ENCODE peak calls at places on chromosomes 12 and 14, in nine cellular contexts. J is CD8-positive, alpha-beta T cell; A is brain microvascular endothelial cell; N is GM23338; W is neural progenitor cell; Z is stomach; S is Caco-2; K is kidney; M is mammary epithelial cell. F is an unnamed sample.
A peak's percentile ranks its signal among the peaks of the same experiment; 100 is the strongest.

GRCh38 chr14:39025810-39026627 is 77.0 kb downstream of the SEC23A start:
- DNase-seq in A (peak; percentile 48), M (no peak), N (no peak), J (no peak), W (no peak), S (peak; percentile 53), K (no peak), Z (no peak), F (no peak)

GRCh38 chr12:52896190-52897100 is 8.4 kb downstream of the KRT8 start:
- DNase-seq in M (no peak), N (no peak), W (no peak), K (no peak), A (no peak), Z (no peak), S (peak; percentile 85), J (no peak), F (no peak)

GRCh38 chr12:14554281-14555008 is 13.2 kb downstream of the PLBD1 start:
- DNase-seq in S (no peak), Z (peak; percentile 92), K (peak; percentile 94), N (no peak), J (no peak), M (peak; percentile 16), A (peak; percentile 1), W (no peak), F (peak; percentile 28)

GRCh38 chr12:89256060-89256459 is 96.2 kb downstream of the DUSP6 start:
- DNase-seq in Z (no peak), M (no peak), N (no peak), W (no peak), J (no peak), A (no peak), K (no peak), S (no peak), F (no peak)

GRCh38 chr12:95658386-95658785 is 107.1 kb upstream of the USP44 start:
- DNase-seq in A (no peak), N (no peak), M (no peak), Z (no peak), K (no peak), J (no peak), W (no peak), S (no peak), F (no peak)

GRCh38 chr14:65096323-65097089 is 5.8 kb downstream of the MAX start:
- DNase-seq in N (no peak), J (no peak), A (peak; percentile 31), W (no peak), M (peak; percentile 43), Z (peak; percentile 35), K (no peak), S (no peak), F (no peak)

GRCh38 chr14:93970967-93971634 is 5.3 kb downstream of the ASB2 start:
- DNase-seq in W (no peak), N (no peak), M (no peak), S (no peak), Z (peak; percentile 50), K (no peak), J (no peak), A (no peak), F (no peak)

GRCh38 chr12:6494968-6495367 is 1.1 kb downstream of the NCAPD2 start:
- DNase-seq in Z (no peak), K (no peak), S (no peak), M (peak; percentile 25), J (no peak), N (no peak), W (no peak), A (no peak), F (no peak)

GRCh38 chr14:100669011-100669412 is 57.7 kb upstream of the DLK1 start:
- DNase-seq in K (peak; percentile 55), N (no peak), S (no peak), W (no peak), M (no peak), Z (no peak), J (no peak), A (no peak), F (no peak)

GRCh38 chr14:99732436-99733220 is 48.5 kb downstream of the CYP46A1 start:
- DNase-seq in K (peak; percentile 76), A (no peak), M (no peak), W (no peak), Z (no peak), N (no peak), J (no peak), S (peak; percentile 23), F (peak; percentile 41)

GRCh38 chr12:29983917-29984316 is 200.2 kb upstream of the TMTC1 start:
- DNase-seq in K (no peak), A (no peak), W (no peak), N (no peak), M (no peak), J (no peak), S (no peak), Z (no peak), F (no peak)

GRCh38 chr14:87139299-87139698 is 853.7 kb downstream of the GALC start:
- DNase-seq in M (peak; percentile 69), J (no peak), N (no peak), S (no peak), K (no peak), W (no peak), A (no peak), Z (no peak), F (no peak)

GRCh38 chr12:11877869-11878780 is 192.6 kb upstream of the BCL2L14 start:
- DNase-seq in Z (peak; percentile 57), M (peak; percentile 92), K (no peak), A (peak; percentile 85), W (peak; percentile 23), S (no peak), N (peak; percentile 32), J (no peak), F (no peak)

GRCh38 chr12:119624971-119625370 is 31.4 kb downstream of the TMEM233 start:
- DNase-seq in J (no peak), W (no peak), Z (no peak), S (no peak), A (no peak), M (peak; percentile 29), N (no peak), K (no peak), F (no peak)

GRCh38 chr12:116955382-116956021 is 44.8 kb downstream of the FBXW8 start:
- DNase-seq in N (peak; percentile 15), W (no peak), A (no peak), S (peak; percentile 63), M (peak; percentile 81), K (no peak), J (no peak), Z (peak; percentile 83), F (no peak)

GRCh38 chr12:28278499-28278898 is 88.2 kb downstream of the CCDC91 start:
- DNase-seq in N (no peak), S (no peak), A (no peak), M (no peak), W (no peak), Z (no peak), J (no peak), K (no peak), F (no peak)

GRCh38 chr14:95611293-95611880 is 74.8 kb upstream of the TCL1B start:
- DNase-seq in J (no peak), A (no peak), M (peak; percentile 9), N (no peak), S (no peak), K (no peak), W (no peak), Z (no peak), F (no peak)

GRCh38 chr14:71169861-71170260 is 262.6 kb downstream of the PCNX1 start:
- DNase-seq in K (no peak), J (no peak), A (no peak), M (no peak), Z (no peak), S (no peak), W (no peak), N (no peak), F (no peak)

GRCh38 chr14:103854017-103854808 is 6.8 kb upstream of the PPP1R13B start:
- DNase-seq in M (no peak), K (peak; percentile 72), S (no peak), W (no peak), J (no peak), N (no peak), A (no peak), Z (no peak), F (no peak)

GRCh38 chr12:132084681-132085635 is 59.2 kb downstream of the DDX51 start:
- DNase-seq in A (no peak), J (no peak), M (peak; percentile 42), N (peak; percentile 84), W (peak; percentile 90), K (peak; percentile 90), Z (peak; percentile 63), S (peak; percentile 92), F (peak; percentile 78)

GRCh38 chr12:105977256-105978051 is 161.3 kb downstream of the NUAK1 start:
- DNase-seq in W (no peak), K (no peak), A (peak; percentile 94), J (no peak), N (no peak), S (no peak), Z (no peak), M (peak; percentile 65), F (no peak)

GRCh38 chr12:127388985-127389384 is 878.0 kb upstream of the TMEM132C start:
- DNase-seq in J (no peak), Z (no peak), M (peak; percentile 77), N (no peak), S (no peak), W (no peak), K (no peak), A (peak; percentile 43), F (no peak)

GRCh38 chr14:33335366-33335765 is 396.7 kb downstream of the NPAS3 start:
- DNase-seq in N (no peak), A (peak; percentile 36), M (no peak), W (no peak), Z (no peak), K (no peak), S (no peak), J (no peak), F (no peak)

GRCh38 chr12:57612711-57613426 is 1.6 kb downstream of the ARHGEF25 start:
- DNase-seq in A (no peak), M (no peak), N (no peak), Z (no peak), K (peak; percentile 46), J (no peak), S (no peak), W (no peak), F (no peak)
- H3K36me3 ChIP-seq in A (no peaks in the 10 kb centered on the region), M (no peaks in the 10 kb centered on the region), N (peaks cover 4% of the 10 kb centered on the region), Z (peaks cover 48% of the 10 kb centered on the region), K (no peaks in the 10 kb centered on the region), J (no peaks in the 10 kb centered on the region), S (no peaks in the 10 kb centered on the region), W (no peaks in the 10 kb centered on the region), F (no peaks in the 10 kb centered on the region)

GRCh38 chr12:62299617-62300016 is 39.4 kb downstream of the USP15 start:
- DNase-seq in Z (no peak), N (no peak), M (no peak), K (no peak), J (no peak), S (no peak), A (no peak), W (no peak), F (no peak)
- H3K36me3 ChIP-seq in Z (peaks cover 66% of the 10 kb centered on the region), N (peaks cover 11% of the 10 kb centered on the region), M (peaks cover 17% of the 10 kb centered on the region), K (peaks cover 27% of the 10 kb centered on the region), J (peaks cover 33% of the 10 kb centered on the region), S (no peaks in the 10 kb centered on the region), A (peaks cover 22% of the 10 kb centered on the region), W (peaks cover 20% of the 10 kb centered on the region), F (no peaks in the 10 kb centered on the region)

GRCh38 chr14:23063601-23064000 is 6.3 kb upstream of the CDH24 start:
- DNase-seq in Z (no peak), K (no peak), A (no peak), N (no peak), S (no peak), M (no peak), J (no peak), W (no peak), F (no peak)
- H3K36me3 ChIP-seq in Z (peaks cover 100% of the 10 kb centered on the region), K (peaks cover 76% of the 10 kb centered on the region), A (peaks cover 86% of the 10 kb centered on the region), N (peaks cover 71% of the 10 kb centered on the region), S (peaks cover 14% of the 10 kb centered on the region), M (peaks cover 54% of the 10 kb centered on the region), J (peaks cover 65% of the 10 kb centered on the region), W (peaks cover 44% of the 10 kb centered on the region), F (peaks cover 98% of the 10 kb centered on the region)

GRCh38 chr12:104319028-104319427 is 15.5 kb downstream of the EID3 start:
- DNase-seq in Z (no peak), S (no peak), A (no peak), J (no peak), M (no peak), W (no peak), N (no peak), K (no peak), F (no peak)
- H3K36me3 ChIP-seq in Z (peaks cover 92% of the 10 kb centered on the region), S (peaks cover 3% of the 10 kb centered on the region), A (peaks cover 63% of the 10 kb centered on the region), J (peaks cover 11% of the 10 kb centered on the region), M (peaks cover 54% of the 10 kb centered on the region), W (peaks cover 61% of the 10 kb centered on the region), N (peaks cover 63% of the 10 kb centered on the region), K (peaks cover 33% of the 10 kb centered on the region), F (no peaks in the 10 kb centered on the region)

F was measured in Peyer's patch.